ENCODE peak calls at places on chromosome 12, in six cellular contexts. W, I, D, H, A and U are unnamed samples.

GRCh38 chr12:131865196-131865875 is 29.1 kb upstream of the ULK1 start:
- DNase-seq in W (no peak), I (no peak), D (no peak), H (no peak), A (no peak), U (no peak)

GRCh38 chr12:8698132-8698829 is 490 bp downstream of the RIMKLB start:
- DNase-seq in W (peak; percentile 70), I (peak; percentile 35), D (no peak), H (no peak), A (no peak), U (peak; percentile 66)

GRCh38 chr12:59182191-59182590 is 261.9 kb upstream of the LRIG3 start:
- DNase-seq in W (peak; percentile 4), I (no peak), D (no peak), H (no peak), A (no peak), U (peak; percentile 16)

GRCh38 chr12:120076651-120077050 is 39.9 kb downstream of the RAB35 start:
- DNase-seq in W (no peak), I (no peak), D (no peak), H (no peak), A (no peak), U (no peak)

GRCh38 chr12:124847675-124848074 is 16.0 kb downstream of the SCARB1 start:
- DNase-seq in W (no peak), I (peak; percentile 83), D (no peak), H (no peak), A (no peak), U (no peak)

GRCh38 chr12:96329018-96329417 is 71.2 kb downstream of the CDK17 start:
- DNase-seq in W (no peak), I (no peak), D (no peak), H (no peak), A (no peak), U (no peak)

GRCh38 chr12:89951050-89951693 is 242.5 kb upstream of the ATP2B1 start:
- DNase-seq in W (no peak), I (no peak), D (no peak), H (no peak), A (no peak), U (no peak)

GRCh38 chr12:108414021-108414420 is 74.9 kb upstream of the CMKLR1 start:
- DNase-seq in W (no peak), I (no peak), D (no peak), H (no peak), A (no peak), U (no peak)

GRCh38 chr12:62601765-62602444 is 135.3 kb downstream of the MON2 start:
- DNase-seq in W (no peak), I (no peak), D (no peak), H (no peak), A (no peak), U (no peak)

GRCh38 chr12:1502441-1502785 is 92.0 kb downstream of the FBXL14 start:
- DNase-seq in W (no peak), I (no peak), D (no peak), H (peak; percentile 23), A (no peak), U (no peak)

GRCh38 chr12:52442600-52443061 is 8.5 kb upstream of the KRT75 start:
- DNase-seq in W (no peak), I (no peak), D (no peak), H (no peak), A (peak; percentile 15), U (no peak)

GRCh38 chr12:6462234-6462995 is 8.1 kb downstream of the VAMP1 start:
- DNase-seq in W (no peak), I (no peak), D (no peak), H (no peak), A (no peak), U (no peak)

GRCh38 chr12:13583630-13584029 is 387.1 kb downstream of the EMP1 start:
- DNase-seq in W (no peak), I (no peak), D (no peak), H (no peak), A (no peak), U (no peak)

GRCh38 chr12:105204916-105205315 is 31.1 kb downstream of the APPL2 start:
- DNase-seq in W (no peak), I (no peak), D (no peak), H (no peak), A (no peak), U (no peak)

GRCh38 chr12:6280053-6280469 is 30.4 kb upstream of the PLEKHG6 start:
- DNase-seq in W (no peak), I (no peak), D (no peak), H (no peak), A (peak; percentile 88), U (no peak)

GRCh38 chr12:3122841-3123678 is 45.9 kb downstream of the TSPAN9 start:
- DNase-seq in W (no peak), I (no peak), D (no peak), H (no peak), A (no peak), U (no peak)

GRCh38 chr12:93502802-93503623 is 35.7 kb downstream of the MRPL42 start:
- DNase-seq in W (peak; percentile 18), I (peak; percentile 40), D (peak; percentile 32), H (peak; percentile 9), A (no peak), U (no peak)

GRCh38 chr12:111766608-111767361 is at the start of gene ALDH2:
- DNase-seq in W (peak; percentile 70), I (peak; percentile 81), D (peak; percentile 33), H (peak; percentile 87), A (no peak), U (no peak)

GRCh38 chr12:452667-453210 is 7.0 kb upstream of the B4GALNT3 start:
- DNase-seq in W (peak; percentile 68), I (no peak), D (no peak), H (no peak), A (no peak), U (peak; percentile 71)

GRCh38 chr12:16163891-16164290 is 113.6 kb downstream of the SLC15A5 start:
- DNase-seq in W (no peak), I (no peak), D (no peak), H (no peak), A (no peak), U (no peak)

GRCh38 chr12:18430425-18431048 is 169.2 kb downstream of the PIK3C2G start:
- DNase-seq in W (peak; percentile 24), I (no peak), D (peak; percentile 26), H (no peak), A (peak; percentile 21), U (peak; percentile 13)

GRCh38 chr12:57609781-57610552 is 1.3 kb upstream of the ARHGEF25 start:
- DNase-seq in W (no peak), I (no peak), D (no peak), H (no peak), A (no peak), U (peak; percentile 25)

GRCh38 chr12:7110661-7111060 is 1.6 kb upstream of the C1RL start:
- DNase-seq in W (no peak), I (no peak), D (no peak), H (no peak), A (no peak), U (no peak)